ENCODE peak calls at places on chromosomes 12 and 14, in ten cellular contexts. D, F, W, G, Z, V, J, N, L and P are unnamed samples.

GRCh38 chr12:131729254-131729955 is 18.5 kb downstream of the SFSWAP start:
- DNase-seq in D (no peak), F (no peak), W (no peak), G (no peak), Z (no peak), V (no peak), J (no peak), N (no peak), L (no peak), P (no peak)

GRCh38 chr12:105083551-105084105 is 630 bp downstream of the ALDH1L2 start:
- DNase-seq in D (peak; percentile 51), F (peak; percentile 87), W (peak; percentile 58), G (peak; percentile 45), Z (peak; percentile 65), V (peak; percentile 67), J (peak; percentile 71), N (peak; percentile 84), L (no peak), P (peak; percentile 85)

GRCh38 chr14:44846232-44846824 is 115.4 kb downstream of the KLHL28 start:
- DNase-seq in D (peak; percentile 36), F (peak; percentile 72), W (peak; percentile 44), G (peak; percentile 24), Z (peak; percentile 57), V (no peak), J (peak; percentile 21), N (peak; percentile 67), L (no peak), P (peak; percentile 45)

GRCh38 chr14:95486875-95487668 is 29.4 kb downstream of the SYNE3 start:
- DNase-seq in D (peak; percentile 69), F (no peak), W (no peak), G (no peak), Z (no peak), V (no peak), J (no peak), N (no peak), L (no peak), P (no peak)

GRCh38 chr14:80223696-80224465 is 12.6 kb upstream of the DIO2 start:
- DNase-seq in D (no peak), F (no peak), W (no peak), G (no peak), Z (no peak), V (no peak), J (peak; percentile 63), N (peak; percentile 8), L (no peak), P (peak; percentile 41)

GRCh38 chr12:1917172-1918070 is 1.0 kb downstream of the CACNA2D4 start:
- DNase-seq in D (no peak), F (no peak), W (no peak), G (no peak), Z (peak; percentile 88), V (no peak), J (no peak), N (no peak), L (no peak), P (no peak)

GRCh38 chr14:99752486-99753121 is 40.6 kb upstream of the EML1 start:
- DNase-seq in D (no peak), F (peak; percentile 54), W (peak; percentile 47), G (no peak), Z (peak; percentile 59), V (no peak), J (peak; percentile 81), N (peak; percentile 80), L (no peak), P (peak; percentile 67)

GRCh38 chr14:92794547-92794941 is 439 bp downstream of the GOLGA5 start:
- DNase-seq in D (no peak), F (peak; percentile 41), W (no peak), G (no peak), Z (peak; percentile 58), V (no peak), J (peak; percentile 41), N (peak; percentile 28), L (no peak), P (peak; percentile 40)

GRCh38 chr12:82300611-82301010 is 57.6 kb downstream of the CCDC59 start:
- DNase-seq in D (no peak), F (peak; percentile 36), W (no peak), G (no peak), Z (no peak), V (no peak), J (peak; percentile 33), N (no peak), L (no peak), P (no peak)

GRCh38 chr12:56103066-56103711 is 1.2 kb upstream of the PA2G4 start:
- DNase-seq in D (no peak), F (no peak), W (no peak), G (no peak), Z (no peak), V (no peak), J (no peak), N (no peak), L (no peak), P (no peak)

GRCh38 chr12:5588231-5588995 is 156.5 kb downstream of the NTF3 start:
- DNase-seq in D (no peak), F (peak; percentile 18), W (no peak), G (no peak), Z (peak; percentile 1), V (no peak), J (peak; percentile 20), N (no peak), L (no peak), P (no peak)

GRCh38 chr12:89701606-89702206 is 6.9 kb downstream of the ATP2B1 start:
- DNase-seq in D (no peak), F (no peak), W (peak; percentile 26), G (no peak), Z (no peak), V (no peak), J (no peak), N (no peak), L (no peak), P (no peak)

GRCh38 chr14:41668346-41668745 is 61.7 kb downstream of the LRFN5 start:
- DNase-seq in D (no peak), F (peak; percentile 2), W (no peak), G (no peak), Z (no peak), V (no peak), J (peak; percentile 29), N (no peak), L (no peak), P (peak; percentile 2)

GRCh38 chr14:105525861-105526780 is at the start of gene TMEM121:
- DNase-seq in D (peak; percentile 33), F (no peak), W (peak; percentile 46), G (no peak), Z (no peak), V (no peak), J (no peak), N (no peak), L (no peak), P (no peak)

DNA sequence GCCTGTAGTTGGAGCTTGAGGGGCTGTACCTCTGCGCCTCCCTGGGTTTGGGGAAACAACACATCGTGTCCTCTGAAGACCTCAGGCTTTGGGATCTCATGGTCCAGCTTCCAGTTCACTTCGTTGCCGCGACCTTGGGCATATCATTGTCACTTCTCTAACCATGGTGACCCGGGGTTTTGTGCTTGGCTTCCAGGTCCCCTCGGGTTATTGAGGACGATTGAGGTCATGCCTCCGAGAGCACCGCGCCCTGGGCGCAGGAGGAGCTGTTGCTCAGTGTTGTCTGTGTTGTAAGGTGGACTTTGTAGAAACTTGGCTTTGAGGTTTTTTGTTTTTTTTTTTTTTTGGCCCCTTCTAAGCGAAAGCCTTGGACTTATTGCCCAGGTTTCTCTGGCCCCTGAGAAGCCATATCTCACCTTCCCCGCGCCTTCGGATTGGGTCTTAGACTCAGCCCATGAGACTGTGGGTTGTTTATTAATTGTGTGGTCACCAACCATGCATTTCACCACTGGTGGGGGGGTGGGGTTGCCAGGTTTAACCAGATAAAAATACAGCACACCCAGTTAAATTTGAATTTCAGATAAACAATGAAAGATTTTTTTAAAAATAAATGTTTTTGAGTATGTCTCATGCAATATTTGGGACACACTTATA is 2.6 kb downstream of the BCL7A start:
- DNase-seq in D (no peak), F (no peak), W (no peak), G (no peak), Z (no peak), V (no peak), J (peak; percentile 25), N (no peak), L (no peak), P (no peak)
- H3K4me3 ChIP-seq in D (no peak overlapping the region), F (no peak overlapping the region), W (peak overlapping the region; percentile 83), G (peak overlapping the region; percentile 62), Z (no peak overlapping the region), V (peak overlapping the region; percentile 79), J (peak overlapping the region; percentile 77), N (no peak overlapping the region), L (no peak overlapping the region), P (no peak overlapping the region)

GRCh38 chr14:54209501-54210231 is 187.1 kb upstream of the CDKN3 start:
- DNase-seq in D (no peak), F (peak; percentile 73), W (no peak), G (no peak), Z (no peak), V (no peak), J (peak; percentile 88), N (peak; percentile 57), L (no peak), P (peak; percentile 38)
- H3K4me3 ChIP-seq in D (no peak overlapping the region), F (no peak overlapping the region), W (no peak overlapping the region), G (no peak overlapping the region), Z (no peak overlapping the region), V (no peak overlapping the region), J (no peak overlapping the region), N (no peak overlapping the region), L (no peak overlapping the region), P (no peak overlapping the region)

DNA sequence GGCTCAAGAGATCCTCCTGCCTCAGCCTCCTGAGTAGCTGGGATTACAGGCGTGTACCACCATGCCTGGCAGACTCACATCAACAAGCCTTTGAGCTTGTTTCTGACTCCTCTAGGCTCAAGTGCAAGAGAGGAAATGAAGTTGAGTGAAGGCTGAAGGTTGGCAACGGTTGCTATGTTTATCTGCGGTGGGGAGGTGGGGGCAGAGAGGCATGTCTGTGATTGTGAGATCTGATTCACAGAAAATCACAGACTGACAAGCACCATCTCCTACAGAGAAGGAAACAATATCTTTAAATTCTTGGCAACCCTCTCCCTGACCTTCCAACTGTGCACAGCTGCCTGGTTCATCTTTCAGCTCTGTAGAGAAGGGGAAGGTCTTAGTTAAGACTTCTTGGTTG is 22.1 kb upstream of the NINJ2 start:
- DNase-seq in D (peak; percentile 26), F (peak; percentile 81), W (peak; percentile 42), G (no peak), Z (peak; percentile 27), V (no peak), J (peak; percentile 70), N (peak; percentile 30), L (peak; percentile 70), P (no peak)
- H3K4me3 ChIP-seq in D (no peak overlapping the region), F (no peak overlapping the region), W (no peak overlapping the region), G (no peak overlapping the region), Z (no peak overlapping the region), V (no peak overlapping the region), J (no peak overlapping the region), N (no peak overlapping the region), L (no peak overlapping the region), P (no peak overlapping the region)

DNA sequence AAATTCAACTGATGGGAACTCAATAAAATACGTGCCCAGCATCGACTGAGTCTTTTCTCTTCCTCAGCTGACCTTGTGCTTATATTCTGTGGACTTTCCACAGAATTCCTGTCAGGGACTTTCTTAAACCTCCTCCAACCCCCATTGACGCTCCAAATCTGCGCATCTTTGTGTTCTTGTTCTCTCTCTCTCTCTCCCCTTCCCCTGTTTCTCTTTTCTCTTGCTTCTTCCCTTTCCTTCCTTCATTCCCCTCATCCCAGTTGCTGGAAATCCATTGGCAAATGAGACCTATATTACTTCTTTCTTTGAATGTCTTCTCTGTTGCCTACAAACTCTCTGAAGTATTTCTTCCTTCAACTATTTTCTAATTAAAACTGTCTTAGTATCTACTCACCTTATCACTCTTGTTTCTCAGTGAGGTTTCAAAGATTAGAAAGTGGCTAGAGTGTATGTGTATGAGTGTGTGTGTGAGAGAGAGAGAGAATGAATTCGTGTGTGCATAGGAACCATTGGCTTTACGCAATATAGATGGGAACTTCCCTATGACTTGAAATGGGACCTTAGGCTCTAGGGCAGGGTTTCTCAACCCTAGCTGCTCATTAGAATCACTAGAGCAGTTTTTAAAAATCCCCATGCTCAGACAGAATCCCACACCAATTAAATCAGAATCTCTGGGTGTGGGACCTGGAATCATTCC is 41.8 kb upstream of the DHRS7 start:
- DNase-seq in D (no peak), F (no peak), W (no peak), G (no peak), Z (peak; percentile 65), V (no peak), J (no peak), N (no peak), L (no peak), P (no peak)
- H3K4me3 ChIP-seq in D (no peak overlapping the region), F (no peak overlapping the region), W (no peak overlapping the region), G (no peak overlapping the region), Z (no peak overlapping the region), V (no peak overlapping the region), J (no peak overlapping the region), N (no peak overlapping the region), L (no peak overlapping the region), P (no peak overlapping the region)